ENCODE peak calls at places on chromosome 3, in ten cellular contexts. B, Z, G, I, S, M, V, E, Q and H are unnamed samples.
A peak's percentile ranks its signal among the peaks of the same experiment; 100 is the strongest.

GRCh38 chr3:70994644-70995043 is 588.9 kb downstream of the FOXP1 start:
- DNase-seq in V (no peak), E (no peak), I (no peak), Z (no peak), M (no peak), Q (no peak), G (no peak), S (no peak), B (no peak), H (no peak)

GRCh38 chr3:141456328-141456689 is 30.5 kb upstream of the RASA2 start:
- DNase-seq in G (no peak), Q (peak; percentile 81), S (no peak), E (no peak), Z (no peak), M (no peak), I (no peak), V (peak; percentile 99), B (peak; percentile 52), H (peak; percentile 94)

GRCh38 chr3:27326211-27326948 is 42.8 kb downstream of the NEK10 start:
- DNase-seq in S (peak; percentile 86), V (peak; percentile 95), Z (no peak), M (no peak), B (peak; percentile 46), E (no peak), I (no peak), G (no peak), Q (peak; percentile 97), H (peak; percentile 89)

GRCh38 chr3:105598047-105598796 is 231.5 kb downstream of the ALCAM start:
- DNase-seq in G (no peak), S (peak; percentile 59), B (no peak), E (no peak), Z (no peak), V (peak; percentile 90), M (no peak), I (no peak), Q (peak; percentile 98), H (peak; percentile 93)

GRCh38 chr3:111924283-111924682 is 54.5 kb upstream of the ABHD10 start:
- DNase-seq in V (no peak), S (no peak), Q (no peak), B (peak; percentile 81), I (no peak), Z (peak; percentile 50), M (no peak), G (no peak), E (no peak), H (no peak)

GRCh38 chr3:55180936-55181535 is 253.2 kb upstream of the LRTM1 start:
- DNase-seq in G (peak; percentile 42), Z (no peak), M (peak; percentile 49), Q (peak; percentile 73), E (peak; percentile 58), I (peak; percentile 17), V (peak; percentile 79), S (no peak), B (no peak), H (peak; percentile 67)

GRCh38 chr3:165206454-165207266 is 10.5 kb upstream of the SLITRK3 start:
- DNase-seq in G (peak; percentile 67), B (peak; percentile 72), V (peak; percentile 93), Q (peak; percentile 82), I (peak; percentile 81), M (peak; percentile 76), E (peak; percentile 88), S (peak; percentile 72), Z (peak; percentile 79), H (peak; percentile 79)

GRCh38 chr3:4821975-4822374 is 157.3 kb upstream of the BHLHE40 start:
- DNase-seq in M (no peak), B (no peak), G (no peak), Z (no peak), I (no peak), E (no peak), Q (no peak), S (no peak), V (no peak), H (no peak)

GRCh38 chr3:184440161-184440560 is 60.3 kb downstream of the CHRD start:
- DNase-seq in V (no peak), S (no peak), Z (no peak), E (no peak), I (no peak), B (no peak), G (peak; percentile 31), Q (no peak), M (no peak), H (no peak)

GRCh38 chr3:179332240-179332639 is 9.4 kb downstream of the ZNF639 start:
- DNase-seq in Z (no peak), E (no peak), Q (no peak), M (no peak), V (no peak), G (no peak), I (no peak), S (no peak), B (no peak), H (no peak)

GRCh38 chr3:88003115-88003755 is 55.6 kb downstream of the CGGBP1 start:
- DNase-seq in Q (peak; percentile 77), Z (no peak), S (peak; percentile 33), E (no peak), G (peak; percentile 44), V (peak; percentile 66), I (no peak), B (no peak), M (peak; percentile 58), H (peak; percentile 73)

DNA sequence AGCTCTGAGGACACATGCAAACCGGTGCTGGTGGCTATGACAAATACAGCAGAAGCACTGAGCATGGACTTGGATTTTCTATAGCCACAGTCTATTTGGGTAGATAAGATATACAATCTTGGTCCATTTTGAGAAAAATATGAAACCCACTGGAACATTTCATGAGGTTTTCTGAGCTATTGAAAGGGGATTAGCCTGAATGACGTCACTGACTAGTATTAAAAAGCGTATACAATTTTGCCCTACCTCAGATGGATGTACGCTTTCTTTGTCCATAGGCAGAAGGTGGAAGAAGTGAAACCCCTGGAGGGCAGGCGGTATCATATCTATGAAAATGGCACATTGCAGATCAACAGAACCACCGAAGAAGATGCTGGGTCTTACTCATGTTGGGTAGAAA is 166.4 kb downstream of the CHL1 start:
- DNase-seq in V (no peak), E (no peak), Z (no peak), B (no peak), I (no peak), Q (no peak), G (no peak), S (no peak), M (no peak), H (no peak)
- H3K4me3 ChIP-seq in V (no peak overlapping the region), E (no peak overlapping the region), Z (no peak overlapping the region), B (no peak overlapping the region), I (no peak overlapping the region), Q (no peak overlapping the region), G (no peak overlapping the region), S (no peak overlapping the region), M (no peak overlapping the region), H (no peak overlapping the region)

GRCh38 chr3:53545365-53546031 is 51.1 kb downstream of the CACNA1D start:
- DNase-seq in E (no peak), G (no peak), Z (no peak), M (no peak), Q (no peak), B (no peak), I (no peak), S (no peak), V (no peak), H (no peak)

GRCh38 chr3:53554559-53555511 is 60.4 kb downstream of the CACNA1D start:
- DNase-seq in Z (no peak), S (no peak), M (peak; percentile 83), E (no peak), Q (no peak), V (no peak), B (no peak), G (no peak), I (no peak), H (no peak)

GRCh38 chr3:53547327-53547726 is 52.9 kb downstream of the CACNA1D start:
- DNase-seq in V (no peak), S (no peak), Q (no peak), E (no peak), B (no peak), G (no peak), Z (no peak), I (no peak), M (peak; percentile 2), H (no peak)

GRCh38 chr3:53550005-53550620 is 55.7 kb downstream of the CACNA1D start:
- DNase-seq in S (no peak), V (no peak), E (no peak), I (no peak), Z (no peak), Q (no peak), G (no peak), M (no peak), B (no peak), H (no peak)

GRCh38 chr3:53551324-53551723 is 56.9 kb downstream of the CACNA1D start:
- DNase-seq in G (no peak), B (no peak), I (no peak), M (no peak), V (no peak), Q (no peak), S (no peak), Z (no peak), E (no peak), H (no peak)
- H3K4me3 ChIP-seq in G (no peak overlapping the region), B (no peak overlapping the region), I (no peak overlapping the region), M (no peak overlapping the region), V (no peak overlapping the region), Q (no peak overlapping the region), S (no peak overlapping the region), Z (no peak overlapping the region), E (no peak overlapping the region), H (no peak overlapping the region)

DNA sequence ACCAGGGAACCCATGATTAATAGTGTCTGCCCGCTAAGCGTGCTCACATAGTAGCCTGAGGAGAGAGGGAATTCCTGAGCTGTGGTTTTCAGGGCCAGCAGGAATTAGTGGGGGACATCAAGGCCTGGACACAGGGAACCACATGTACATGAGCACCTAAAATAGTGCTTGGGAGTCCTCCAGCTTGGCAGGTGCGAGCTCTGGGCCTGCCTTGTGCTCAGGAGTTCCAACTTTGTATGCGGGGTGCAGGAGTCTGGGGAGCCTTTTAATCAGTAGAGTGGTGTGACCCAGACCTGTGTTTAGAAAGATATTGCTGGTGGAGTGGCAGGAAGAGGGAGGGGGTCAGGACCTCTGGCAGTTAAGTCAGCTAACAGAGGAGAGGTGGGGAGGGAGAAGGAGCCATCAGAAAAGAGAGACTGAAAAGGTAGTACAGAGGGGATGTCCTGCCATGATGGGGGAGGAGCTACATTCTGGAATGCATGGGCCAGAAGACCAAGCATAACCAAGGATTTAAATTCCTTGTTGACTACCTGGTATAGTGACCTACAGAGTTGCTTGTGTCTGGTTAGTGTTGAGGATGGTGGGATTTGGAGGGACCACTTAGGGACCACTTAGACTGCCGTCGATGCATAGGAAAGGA is 1.9 kb downstream of the DAG1 start:
- DNase-seq in V (no peak), I (no peak), S (no peak), M (no peak), E (no peak), B (peak; percentile 45), G (no peak), Z (no peak), Q (no peak), H (no peak)
- H3K4me3 ChIP-seq in V (peak overlapping the region; percentile 77), I (no peak overlapping the region), S (peak overlapping the region; percentile 68), M (no peak overlapping the region), E (peak overlapping the region; percentile 99), B (peak overlapping the region; percentile 93), G (peak overlapping the region; percentile 89), Z (no peak overlapping the region), Q (no peak overlapping the region), H (peak overlapping the region; percentile 2)

DNA sequence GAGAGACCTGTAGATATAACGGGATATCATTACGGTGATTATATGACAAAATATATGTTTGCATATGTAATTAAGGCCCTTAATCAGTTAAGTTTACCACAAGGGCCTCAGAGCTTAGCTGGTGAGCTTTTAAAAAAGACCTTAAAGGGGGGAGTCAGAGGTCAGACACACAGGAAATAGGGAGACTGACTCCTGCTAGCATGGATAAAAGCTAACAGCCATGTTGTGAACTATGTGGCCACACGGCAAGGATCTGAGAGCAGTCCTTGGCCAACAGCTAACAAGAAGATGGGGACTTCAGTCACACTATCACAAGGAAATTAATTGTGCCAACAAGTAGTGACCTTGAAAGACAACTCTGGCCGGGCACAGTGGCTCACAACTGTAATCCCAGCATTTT is 3.1 kb downstream of the STAG1 start:
- DNase-seq in M (no peak), Q (no peak), V (no peak), B (no peak), S (no peak), G (no peak), Z (no peak), E (no peak), I (no peak), H (no peak)
- H3K4me3 ChIP-seq in M (no peak overlapping the region), Q (no peak overlapping the region), V (peak overlapping the region; percentile 92), B (no peak overlapping the region), S (no peak overlapping the region), G (no peak overlapping the region), Z (no peak overlapping the region), E (no peak overlapping the region), I (no peak overlapping the region), H (no peak overlapping the region)